ENCODE peak calls at places on chromosomes 11 and 22, in nine cellular contexts. One of them, this sample, is unnamed.

GRCh38 chr11:6911946-6912345 is 8.9 kb upstream of the OR2D3 start:
- DNase-seq in RPMI7951: peak
- DNase-seq in cardiac fibroblast: peak
- DNase-seq in effector CD4-positive, alpha-beta T cell: no peak
- DNase-seq in KBM-7: no peak
- DNase-seq in foreskin fibroblast: peak
- DNase-seq in NAMALWA: no peak
- DNase-seq in stimulated activated CD8-positive, alpha-beta memory T cell treated with anti-CD3 and anti-CD28 coated beads, Interleukin-12 subunit alpha, Interleukin-12 subunit beta, amount 100 ng/mL, for 4 hours: no peak
- DNase-seq in glutamatergic neuron: no peak
- DNase-seq in this sample: no peak

GRCh38 chr11:76665921-76666351 is 4.6 kb downstream of the LRRC32 start:
- DNase-seq in stimulated activated CD8-positive, alpha-beta memory T cell treated with anti-CD3 and anti-CD28 coated beads, Interleukin-12 subunit alpha, Interleukin-12 subunit beta, amount 100 ng/mL, for 4 hours: no peak
- DNase-seq in RPMI7951: no peak
- DNase-seq in cardiac fibroblast: no peak
- DNase-seq in NAMALWA: no peak
- DNase-seq in KBM-7: no peak
- DNase-seq in foreskin fibroblast: no peak
- DNase-seq in effector CD4-positive, alpha-beta T cell: no peak
- DNase-seq in glutamatergic neuron: peak
- DNase-seq in this sample: no peak

GRCh38 chr11:105219269-105219668 is 79.7 kb upstream of the CARD18 start:
- DNase-seq in KBM-7: no peak
- DNase-seq in RPMI7951: no peak
- DNase-seq in foreskin fibroblast: no peak
- DNase-seq in cardiac fibroblast: no peak
- DNase-seq in stimulated activated CD8-positive, alpha-beta memory T cell treated with anti-CD3 and anti-CD28 coated beads, Interleukin-12 subunit alpha, Interleukin-12 subunit beta, amount 100 ng/mL, for 4 hours: no peak
- DNase-seq in NAMALWA: peak
- DNase-seq in glutamatergic neuron: no peak
- DNase-seq in effector CD4-positive, alpha-beta T cell: no peak
- DNase-seq in this sample: no peak

GRCh38 chr11:126939552-126939951 is 61.0 kb downstream of the KIRREL3 start:
- DNase-seq in cardiac fibroblast: no peak
- DNase-seq in foreskin fibroblast: no peak
- DNase-seq in glutamatergic neuron: no peak
- DNase-seq in effector CD4-positive, alpha-beta T cell: no peak
- DNase-seq in NAMALWA: no peak
- DNase-seq in KBM-7: no peak
- DNase-seq in RPMI7951: no peak
- DNase-seq in stimulated activated CD8-positive, alpha-beta memory T cell treated with anti-CD3 and anti-CD28 coated beads, Interleukin-12 subunit alpha, Interleukin-12 subunit beta, amount 100 ng/mL, for 4 hours: no peak
- DNase-seq in this sample: no peak

GRCh38 chr11:120400564-120401364 is 64.6 kb downstream of the ARHGEF12 start:
- DNase-seq in foreskin fibroblast: peak
- DNase-seq in stimulated activated CD8-positive, alpha-beta memory T cell treated with anti-CD3 and anti-CD28 coated beads, Interleukin-12 subunit alpha, Interleukin-12 subunit beta, amount 100 ng/mL, for 4 hours: no peak
- DNase-seq in KBM-7: no peak
- DNase-seq in NAMALWA: no peak
- DNase-seq in RPMI7951: peak
- DNase-seq in glutamatergic neuron: no peak
- DNase-seq in cardiac fibroblast: peak
- DNase-seq in effector CD4-positive, alpha-beta T cell: no peak
- DNase-seq in this sample: peak

GRCh38 chr11:131246589-131247164 is 123.7 kb upstream of the NTM start:
- DNase-seq in NAMALWA: peak
- DNase-seq in glutamatergic neuron: peak
- DNase-seq in effector CD4-positive, alpha-beta T cell: no peak
- DNase-seq in foreskin fibroblast: no peak
- DNase-seq in stimulated activated CD8-positive, alpha-beta memory T cell treated with anti-CD3 and anti-CD28 coated beads, Interleukin-12 subunit alpha, Interleukin-12 subunit beta, amount 100 ng/mL, for 4 hours: no peak
- DNase-seq in cardiac fibroblast: no peak
- DNase-seq in KBM-7: peak
- DNase-seq in RPMI7951: no peak
- DNase-seq in this sample: no peak

GRCh38 chr11:129636926-129637325 is 178.7 kb upstream of the TMEM45B start:
- DNase-seq in effector CD4-positive, alpha-beta T cell: no peak
- DNase-seq in RPMI7951: peak
- DNase-seq in cardiac fibroblast: no peak
- DNase-seq in stimulated activated CD8-positive, alpha-beta memory T cell treated with anti-CD3 and anti-CD28 coated beads, Interleukin-12 subunit alpha, Interleukin-12 subunit beta, amount 100 ng/mL, for 4 hours: no peak
- DNase-seq in glutamatergic neuron: no peak
- DNase-seq in NAMALWA: no peak
- DNase-seq in foreskin fibroblast: peak
- DNase-seq in KBM-7: no peak
- DNase-seq in this sample: no peak

GRCh38 chr11:88709567-88709966 is 356.2 kb downstream of the GRM5 start:
- DNase-seq in glutamatergic neuron: peak
- DNase-seq in RPMI7951: peak
- DNase-seq in effector CD4-positive, alpha-beta T cell: no peak
- DNase-seq in NAMALWA: no peak
- DNase-seq in KBM-7: no peak
- DNase-seq in cardiac fibroblast: no peak
- DNase-seq in stimulated activated CD8-positive, alpha-beta memory T cell treated with anti-CD3 and anti-CD28 coated beads, Interleukin-12 subunit alpha, Interleukin-12 subunit beta, amount 100 ng/mL, for 4 hours: no peak
- DNase-seq in foreskin fibroblast: peak
- DNase-seq in this sample: no peak

GRCh38 chr11:3382613-3383275 is 3.8 kb upstream of the ZNF195 start:
- DNase-seq in RPMI7951: no peak
- DNase-seq in glutamatergic neuron: no peak
- DNase-seq in stimulated activated CD8-positive, alpha-beta memory T cell treated with anti-CD3 and anti-CD28 coated beads, Interleukin-12 subunit alpha, Interleukin-12 subunit beta, amount 100 ng/mL, for 4 hours: no peak
- DNase-seq in cardiac fibroblast: no peak
- DNase-seq in foreskin fibroblast: no peak
- DNase-seq in effector CD4-positive, alpha-beta T cell: no peak
- DNase-seq in NAMALWA: no peak
- DNase-seq in KBM-7: no peak
- DNase-seq in this sample: no peak

GRCh38 chr11:26953770-26954392 is 40.0 kb upstream of the FIBIN start:
- DNase-seq in cardiac fibroblast: peak
- DNase-seq in RPMI7951: peak
- DNase-seq in KBM-7: no peak
- DNase-seq in NAMALWA: no peak
- DNase-seq in stimulated activated CD8-positive, alpha-beta memory T cell treated with anti-CD3 and anti-CD28 coated beads, Interleukin-12 subunit alpha, Interleukin-12 subunit beta, amount 100 ng/mL, for 4 hours: no peak
- DNase-seq in foreskin fibroblast: peak
- DNase-seq in effector CD4-positive, alpha-beta T cell: no peak
- DNase-seq in glutamatergic neuron: no peak
- DNase-seq in this sample: no peak

GRCh38 chr11:110374921-110375320 is 54.8 kb upstream of the FDX1 start:
- DNase-seq in effector CD4-positive, alpha-beta T cell: no peak
- DNase-seq in stimulated activated CD8-positive, alpha-beta memory T cell treated with anti-CD3 and anti-CD28 coated beads, Interleukin-12 subunit alpha, Interleukin-12 subunit beta, amount 100 ng/mL, for 4 hours: no peak
- DNase-seq in foreskin fibroblast: peak
- DNase-seq in KBM-7: no peak
- DNase-seq in glutamatergic neuron: no peak
- DNase-seq in NAMALWA: no peak
- DNase-seq in RPMI7951: no peak
- DNase-seq in cardiac fibroblast: no peak
- DNase-seq in this sample: no peak

GRCh38 chr11:35061516-35062440 is 77.2 kb upstream of the CD44 start:
- DNase-seq in cardiac fibroblast: no peak
- DNase-seq in RPMI7951: no peak
- DNase-seq in glutamatergic neuron: no peak
- DNase-seq in effector CD4-positive, alpha-beta T cell: no peak
- DNase-seq in KBM-7: no peak
- DNase-seq in foreskin fibroblast: no peak
- DNase-seq in NAMALWA: no peak
- DNase-seq in stimulated activated CD8-positive, alpha-beta memory T cell treated with anti-CD3 and anti-CD28 coated beads, Interleukin-12 subunit alpha, Interleukin-12 subunit beta, amount 100 ng/mL, for 4 hours: no peak
- DNase-seq in this sample: no peak

GRCh38 chr22:23268139-23268712 is 87.9 kb downstream of the BCR start:
- DNase-seq in effector CD4-positive, alpha-beta T cell: no peak
- DNase-seq in cardiac fibroblast: no peak
- DNase-seq in NAMALWA: peak
- DNase-seq in foreskin fibroblast: no peak
- DNase-seq in glutamatergic neuron: no peak
- DNase-seq in RPMI7951: no peak
- DNase-seq in stimulated activated CD8-positive, alpha-beta memory T cell treated with anti-CD3 and anti-CD28 coated beads, Interleukin-12 subunit alpha, Interleukin-12 subunit beta, amount 100 ng/mL, for 4 hours: no peak
- DNase-seq in KBM-7: no peak
- DNase-seq in this sample: no peak

GRCh38 chr11:58059011-58059358 is 28.2 kb downstream of the OR6Q1 start:
- DNase-seq in KBM-7: no peak
- DNase-seq in NAMALWA: no peak
- DNase-seq in cardiac fibroblast: peak
- DNase-seq in glutamatergic neuron: no peak
- DNase-seq in stimulated activated CD8-positive, alpha-beta memory T cell treated with anti-CD3 and anti-CD28 coated beads, Interleukin-12 subunit alpha, Interleukin-12 subunit beta, amount 100 ng/mL, for 4 hours: no peak
- DNase-seq in RPMI7951: peak
- DNase-seq in effector CD4-positive, alpha-beta T cell: no peak
- DNase-seq in foreskin fibroblast: peak
- DNase-seq in this sample: no peak

GRCh38 chr11:73931039-73931645 is 19.7 kb upstream of the DNAJB13 start:
- DNase-seq in RPMI7951: peak
- DNase-seq in stimulated activated CD8-positive, alpha-beta memory T cell treated with anti-CD3 and anti-CD28 coated beads, Interleukin-12 subunit alpha, Interleukin-12 subunit beta, amount 100 ng/mL, for 4 hours: no peak
- DNase-seq in NAMALWA: peak
- DNase-seq in KBM-7: peak
- DNase-seq in glutamatergic neuron: no peak
- DNase-seq in foreskin fibroblast: peak
- DNase-seq in cardiac fibroblast: peak
- DNase-seq in effector CD4-positive, alpha-beta T cell: no peak
- DNase-seq in this sample: peak

GRCh38 chr11:35073691-35074382 is 65.1 kb upstream of the CD44 start:
- DNase-seq in glutamatergic neuron: no peak
- DNase-seq in RPMI7951: no peak
- DNase-seq in KBM-7: no peak
- DNase-seq in NAMALWA: no peak
- DNase-seq in foreskin fibroblast: no peak
- DNase-seq in stimulated activated CD8-positive, alpha-beta memory T cell treated with anti-CD3 and anti-CD28 coated beads, Interleukin-12 subunit alpha, Interleukin-12 subunit beta, amount 100 ng/mL, for 4 hours: no peak
- DNase-seq in effector CD4-positive, alpha-beta T cell: no peak
- DNase-seq in cardiac fibroblast: no peak
- DNase-seq in this sample: peak

GRCh38 chr11:2133481-2134021 is 5.6 kb downstream of the IGF2 start:
- DNase-seq in NAMALWA: no peak
- DNase-seq in RPMI7951: no peak
- DNase-seq in KBM-7: no peak
- DNase-seq in cardiac fibroblast: no peak
- DNase-seq in effector CD4-positive, alpha-beta T cell: no peak
- DNase-seq in glutamatergic neuron: peak
- DNase-seq in stimulated activated CD8-positive, alpha-beta memory T cell treated with anti-CD3 and anti-CD28 coated beads, Interleukin-12 subunit alpha, Interleukin-12 subunit beta, amount 100 ng/mL, for 4 hours: no peak
- DNase-seq in foreskin fibroblast: no peak
- DNase-seq in this sample: no peak

GRCh38 chr22:49087716-49088660 is 739.7 kb downstream of the BRD1 start:
- DNase-seq in KBM-7: no peak
- DNase-seq in RPMI7951: no peak
- DNase-seq in foreskin fibroblast: no peak
- DNase-seq in glutamatergic neuron: no peak
- DNase-seq in cardiac fibroblast: no peak
- DNase-seq in stimulated activated CD8-positive, alpha-beta memory T cell treated with anti-CD3 and anti-CD28 coated beads, Interleukin-12 subunit alpha, Interleukin-12 subunit beta, amount 100 ng/mL, for 4 hours: no peak
- DNase-seq in NAMALWA: no peak
- DNase-seq in effector CD4-positive, alpha-beta T cell: no peak
- DNase-seq in this sample: no peak

GRCh38 chr11:107619926-107620325 is 29.0 kb downstream of the ELMOD1 start:
- DNase-seq in KBM-7: no peak
- DNase-seq in foreskin fibroblast: peak
- DNase-seq in RPMI7951: no peak
- DNase-seq in stimulated activated CD8-positive, alpha-beta memory T cell treated with anti-CD3 and anti-CD28 coated beads, Interleukin-12 subunit alpha, Interleukin-12 subunit beta, amount 100 ng/mL, for 4 hours: no peak
- DNase-seq in cardiac fibroblast: peak
- DNase-seq in effector CD4-positive, alpha-beta T cell: no peak
- DNase-seq in NAMALWA: no peak
- DNase-seq in glutamatergic neuron: no peak
- DNase-seq in this sample: no peak

GRCh38 chr22:35842954-35843353 is 125.3 kb downstream of the APOL5 start:
- DNase-seq in stimulated activated CD8-positive, alpha-beta memory T cell treated with anti-CD3 and anti-CD28 coated beads, Interleukin-12 subunit alpha, Interleukin-12 subunit beta, amount 100 ng/mL, for 4 hours: no peak
- DNase-seq in KBM-7: peak
- DNase-seq in cardiac fibroblast: peak
- DNase-seq in NAMALWA: peak
- DNase-seq in effector CD4-positive, alpha-beta T cell: no peak
- DNase-seq in RPMI7951: peak
- DNase-seq in glutamatergic neuron: peak
- DNase-seq in foreskin fibroblast: peak
- DNase-seq in this sample: peak

GRCh38 chr22:23534851-23535717 is 45.0 kb downstream of the IGLL1 start:
- DNase-seq in effector CD4-positive, alpha-beta T cell: no peak
- DNase-seq in KBM-7: no peak
- DNase-seq in glutamatergic neuron: no peak
- DNase-seq in cardiac fibroblast: no peak
- DNase-seq in RPMI7951: no peak
- DNase-seq in NAMALWA: no peak
- DNase-seq in stimulated activated CD8-positive, alpha-beta memory T cell treated with anti-CD3 and anti-CD28 coated beads, Interleukin-12 subunit alpha, Interleukin-12 subunit beta, amount 100 ng/mL, for 4 hours: no peak
- DNase-seq in foreskin fibroblast: no peak
- DNase-seq in this sample: no peak

GRCh38 chr11:85114786-85115185 is 512.4 kb downstream of the DLG2 start:
- DNase-seq in NAMALWA: no peak
- DNase-seq in KBM-7: no peak
- DNase-seq in glutamatergic neuron: no peak
- DNase-seq in effector CD4-positive, alpha-beta T cell: no peak
- DNase-seq in cardiac fibroblast: no peak
- DNase-seq in RPMI7951: no peak
- DNase-seq in foreskin fibroblast: peak
- DNase-seq in stimulated activated CD8-positive, alpha-beta memory T cell treated with anti-CD3 and anti-CD28 coated beads, Interleukin-12 subunit alpha, Interleukin-12 subunit beta, amount 100 ng/mL, for 4 hours: no peak
- DNase-seq in this sample: no peak

GRCh38 chr11:103024086-103024485 is 67.9 kb downstream of the DCUN1D5 start:
- DNase-seq in NAMALWA: no peak
- DNase-seq in RPMI7951: no peak
- DNase-seq in glutamatergic neuron: no peak
- DNase-seq in cardiac fibroblast: no peak
- DNase-seq in effector CD4-positive, alpha-beta T cell: no peak
- DNase-seq in foreskin fibroblast: peak
- DNase-seq in KBM-7: no peak
- DNase-seq in stimulated activated CD8-positive, alpha-beta memory T cell treated with anti-CD3 and anti-CD28 coated beads, Interleukin-12 subunit alpha, Interleukin-12 subunit beta, amount 100 ng/mL, for 4 hours: no peak
- DNase-seq in this sample: no peak

GRCh38 chr11:67389477-67389876 is 2.3 kb upstream of the RAD9A start:
- DNase-seq in foreskin fibroblast: peak
- DNase-seq in KBM-7: peak
- DNase-seq in cardiac fibroblast: no peak
- DNase-seq in NAMALWA: peak
- DNase-seq in effector CD4-positive, alpha-beta T cell: peak
- DNase-seq in RPMI7951: no peak
- DNase-seq in stimulated activated CD8-positive, alpha-beta memory T cell treated with anti-CD3 and anti-CD28 coated beads, Interleukin-12 subunit alpha, Interleukin-12 subunit beta, amount 100 ng/mL, for 4 hours: no peak
- DNase-seq in glutamatergic neuron: peak
- DNase-seq in this sample: no peak

GRCh38 chr11:64677441-64678023 is 45.5 kb downstream of the NRXN2 start:
- DNase-seq in foreskin fibroblast: no peak
- DNase-seq in cardiac fibroblast: no peak
- DNase-seq in stimulated activated CD8-positive, alpha-beta memory T cell treated with anti-CD3 and anti-CD28 coated beads, Interleukin-12 subunit alpha, Interleukin-12 subunit beta, amount 100 ng/mL, for 4 hours: no peak
- DNase-seq in glutamatergic neuron: no peak
- DNase-seq in KBM-7: no peak
- DNase-seq in NAMALWA: no peak
- DNase-seq in RPMI7951: no peak
- DNase-seq in effector CD4-positive, alpha-beta T cell: no peak
- DNase-seq in this sample: no peak

GRCh38 chr22:42847110-42847509 is 10.0 kb downstream of the ARFGAP3 start:
- DNase-seq in glutamatergic neuron: no peak
- DNase-seq in cardiac fibroblast: no peak
- DNase-seq in foreskin fibroblast: no peak
- DNase-seq in effector CD4-positive, alpha-beta T cell: no peak
- DNase-seq in NAMALWA: no peak
- DNase-seq in KBM-7: no peak
- DNase-seq in RPMI7951: no peak
- DNase-seq in stimulated activated CD8-positive, alpha-beta memory T cell treated with anti-CD3 and anti-CD28 coated beads, Interleukin-12 subunit alpha, Interleukin-12 subunit beta, amount 100 ng/mL, for 4 hours: no peak
- DNase-seq in this sample: no peak